ENCODE peak calls at places on chromosomes 2 and 18, in six cellular contexts. V, D, Z, H, A and R are unnamed samples.
A peak's percentile ranks its signal among the peaks of the same experiment; 100 is the strongest.

GRCh38 chr18:23722646-23723045 is 33.4 kb downstream of the LAMA3 start:
- DNase-seq in V (no peak), A (no peak), H (no peak), D (peak; percentile 31), Z (no peak), R (no peak)

GRCh38 chr2:222609391-222609790 is 46.5 kb downstream of the FARSB start:
- DNase-seq in V (peak; percentile 23), D (peak; percentile 3), A (no peak), H (no peak), Z (no peak), R (no peak)

GRCh38 chr2:109242654-109243331 is 113.8 kb downstream of the SH3RF3 start:
- DNase-seq in A (no peak), H (no peak), V (peak; percentile 93), Z (no peak), D (peak; percentile 94), R (no peak)

GRCh38 chr18:5895886-5896740 is 791 bp upstream of the TMEM200C start:
- DNase-seq in V (peak; percentile 76), A (peak; percentile 78), H (peak; percentile 69), Z (no peak), D (peak; percentile 74), R (peak; percentile 16)

GRCh38 chr2:101473911-101474751 is 781 bp downstream of the RFX8 start:
- DNase-seq in Z (peak; percentile 27), A (peak; percentile 87), V (peak; percentile 66), D (peak; percentile 45), H (peak; percentile 53), R (peak; percentile 71)

GRCh38 chr2:16671760-16672159 is 6.1 kb upstream of the CYRIA start:
- DNase-seq in V (peak; percentile 33), D (peak; percentile 27), H (no peak), A (no peak), Z (peak; percentile 36), R (no peak)

GRCh38 chr2:150188177-150188576 is 299.3 kb downstream of the RND3 start:
- DNase-seq in Z (no peak), A (no peak), H (no peak), V (peak; percentile 40), D (no peak), R (no peak)

GRCh38 chr2:46471-47345 is at the start of gene FAM110C:
- DNase-seq in A (peak; percentile 93), V (peak; percentile 16), D (no peak), H (peak; percentile 80), Z (peak; percentile 88), R (peak; percentile 26)

GRCh38 chr2:30481323-30481800 is 34.3 kb downstream of the LCLAT1 start:
- DNase-seq in A (no peak), D (no peak), Z (no peak), H (no peak), V (peak; percentile 48), R (no peak)

GRCh38 chr2:4670331-4670730 is 967.0 kb downstream of the DCDC2C start:
- DNase-seq in A (no peak), H (no peak), D (no peak), V (no peak), Z (no peak), R (no peak)

GRCh38 chr18:13436596-13436995 is 218.0 kb downstream of the LDLRAD4 start:
- DNase-seq in D (no peak), H (no peak), Z (no peak), V (no peak), A (no peak), R (no peak)

GRCh38 chr2:236286866-236287545 is 22.8 kb upstream of the ASB18 start:
- DNase-seq in A (no peak), D (no peak), V (peak; percentile 39), H (no peak), Z (no peak), R (no peak)

GRCh38 chr2:146532748-146533147 is 1312.1 kb upstream of the ACVR2A start:
- DNase-seq in H (no peak), Z (no peak), A (no peak), V (no peak), D (no peak), R (no peak)

GRCh38 chr2:45184606-45185005 is 175.4 kb upstream of the SIX2 start:
- DNase-seq in A (no peak), D (peak; percentile 61), V (peak; percentile 87), H (no peak), Z (no peak), R (no peak)

GRCh38 chr2:206296128-206296527 is 21.7 kb downstream of the ZDBF2 start:
- DNase-seq in Z (no peak), D (peak; percentile 17), V (peak; percentile 65), H (no peak), A (no peak), R (no peak)

GRCh38 chr2:109333414-109334194 is 204.6 kb downstream of the SH3RF3 start:
- DNase-seq in H (no peak), Z (no peak), A (no peak), V (no peak), D (peak; percentile 47), R (no peak)

GRCh38 chr18:22567794-22568193 is 150.1 kb upstream of the CTAGE1 start:
- DNase-seq in Z (no peak), D (no peak), V (no peak), H (no peak), A (no peak), R (no peak)

GRCh38 chr2:191638079-191638801 is 39.7 kb upstream of the NABP1 start:
- DNase-seq in Z (no peak), H (peak; percentile 33), V (peak; percentile 24), A (no peak), D (no peak), R (no peak)
- H3K4me3 ChIP-seq in Z (no peak overlapping the region), H (no peak overlapping the region), V (no peak overlapping the region), A (no peak overlapping the region), D (no peak overlapping the region), R (no peak overlapping the region)

GRCh38 chr2:233513953-233514655 is 52.5 kb downstream of the USP40 start:
- DNase-seq in D (no peak), Z (peak; percentile 62), A (no peak), H (peak; percentile 32), V (no peak), R (no peak)
- H3K4me1 ChIP-seq in D (no peaks in the 10 kb centered on the region), Z (no peaks in the 10 kb centered on the region), A (no peaks in the 10 kb centered on the region), H (no peaks in the 10 kb centered on the region), V (no peaks in the 10 kb centered on the region), R (peaks cover 4% of the 10 kb centered on the region)

GRCh38 chr2:23532311-23533013 is 147.5 kb downstream of the KLHL29 start:
- DNase-seq in A (no peak), H (peak; percentile 47), V (no peak), Z (no peak), D (no peak), R (no peak)
- H3K4me3 ChIP-seq in A (no peak overlapping the region), H (no peak overlapping the region), V (no peak overlapping the region), Z (peak overlapping the region; percentile 2), D (no peak overlapping the region), R (no peak overlapping the region)

GRCh38 chr2:28613181-28613580 is 117.3 kb downstream of the PLB1 start:
- DNase-seq in A (no peak), H (no peak), V (no peak), D (no peak), Z (no peak), R (no peak)

GRCh38 chr2:28615691-28616090 is 119.8 kb downstream of the PLB1 start:
- DNase-seq in Z (no peak), V (no peak), D (no peak), H (no peak), A (no peak), R (no peak)

GRCh38 chr2:28616618-28617017 is 120.8 kb downstream of the PLB1 start:
- DNase-seq in V (no peak), D (peak; percentile 53), A (no peak), H (no peak), Z (no peak), R (no peak)

GRCh38 chr2:28612131-28612812 is 116.4 kb downstream of the PLB1 start:
- DNase-seq in D (no peak), A (peak; percentile 74), V (no peak), Z (no peak), H (no peak), R (no peak)

DNA sequence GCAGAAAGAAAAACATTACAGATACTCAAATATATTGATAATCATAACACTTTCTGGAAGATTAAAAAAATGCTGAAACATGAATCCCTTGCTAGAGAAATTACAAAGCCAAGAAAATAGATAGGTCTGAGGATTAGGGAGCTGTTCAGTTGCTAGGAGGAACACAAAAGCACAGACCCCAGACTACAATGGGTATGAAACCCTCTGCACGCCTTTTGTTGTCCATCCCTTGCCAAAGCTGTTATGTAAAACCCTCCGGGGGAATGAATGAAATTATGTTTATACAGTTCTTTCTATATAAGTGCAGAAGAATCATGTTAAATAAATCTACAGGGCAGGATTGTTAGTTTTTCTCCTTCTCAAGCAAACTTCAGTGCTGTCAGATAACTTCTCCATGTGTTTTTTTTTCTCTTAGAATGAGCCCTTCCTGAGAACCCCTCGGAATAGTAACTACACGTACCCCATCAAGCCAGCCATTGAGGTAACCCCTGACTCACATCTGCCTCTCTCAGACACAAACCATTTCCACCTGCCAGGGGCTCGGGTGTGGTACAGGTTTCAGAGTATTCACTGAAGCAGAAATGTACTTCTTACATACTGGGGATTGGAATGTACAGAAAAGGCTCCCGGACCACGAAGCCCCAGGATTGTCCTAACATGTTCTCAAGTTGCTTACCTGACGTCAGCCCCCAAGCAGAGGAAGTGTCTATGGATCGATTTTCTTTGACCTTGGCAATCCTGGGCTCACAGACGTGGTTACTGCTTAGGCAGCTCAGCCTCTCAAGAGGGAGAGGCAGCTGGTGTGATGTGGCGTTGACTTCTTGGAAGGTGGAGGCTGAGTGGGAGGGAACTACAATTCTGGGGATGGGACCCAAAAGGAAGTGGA is 118.0 kb downstream of the PLB1 start:
- DNase-seq in Z (no peak), V (peak; percentile 95), A (peak; percentile 30), H (peak; percentile 67), D (peak; percentile 92), R (no peak)
- H3K4me1 ChIP-seq in Z (peaks cover 53% of the 10 kb centered on the region), V (no peaks in the 10 kb centered on the region), A (no peaks in the 10 kb centered on the region), H (peaks cover 29% of the 10 kb centered on the region), D (peaks cover 13% of the 10 kb centered on the region), R (no peaks in the 10 kb centered on the region)

DNA sequence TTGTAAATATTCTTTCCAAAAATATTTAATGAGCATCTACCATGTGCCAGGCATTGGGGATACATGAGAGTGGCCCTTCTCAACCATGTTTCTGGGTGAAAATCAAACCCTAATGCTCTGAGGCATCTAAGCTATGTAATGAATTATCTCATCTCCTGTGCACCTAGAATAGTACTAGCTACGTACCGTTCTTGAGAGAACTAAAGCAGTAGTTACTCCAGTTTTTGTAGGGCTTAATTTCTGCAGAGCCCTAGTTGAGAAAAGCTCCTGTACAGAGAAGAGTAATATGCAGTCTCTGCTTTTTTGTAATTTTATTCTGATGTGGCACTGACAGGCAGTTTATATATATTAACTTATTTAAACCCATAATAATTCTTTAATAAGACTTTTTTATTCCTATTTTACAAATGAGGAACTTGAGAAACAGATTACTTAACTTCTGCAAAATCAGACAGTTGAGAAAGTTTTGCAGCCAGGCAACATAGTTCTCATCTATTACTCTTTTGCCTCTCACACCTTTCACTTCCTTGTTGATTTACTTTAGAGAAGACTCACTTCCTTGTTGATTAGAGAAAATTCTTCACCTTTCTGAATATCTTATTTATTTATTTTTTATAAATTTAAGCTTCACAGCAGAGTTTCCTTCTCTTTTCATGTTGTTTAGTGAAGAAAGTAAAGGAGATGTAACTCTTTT is 3.1 kb downstream of the SPOPL start:
- DNase-seq in A (no peak), D (no peak), H (no peak), Z (no peak), V (no peak), R (no peak)
- H3K4me3 ChIP-seq in A (peak overlapping the region; percentile 29), D (no peak overlapping the region), H (no peak overlapping the region), Z (no peak overlapping the region), V (no peak overlapping the region), R (peak overlapping the region; percentile 79)

DNA sequence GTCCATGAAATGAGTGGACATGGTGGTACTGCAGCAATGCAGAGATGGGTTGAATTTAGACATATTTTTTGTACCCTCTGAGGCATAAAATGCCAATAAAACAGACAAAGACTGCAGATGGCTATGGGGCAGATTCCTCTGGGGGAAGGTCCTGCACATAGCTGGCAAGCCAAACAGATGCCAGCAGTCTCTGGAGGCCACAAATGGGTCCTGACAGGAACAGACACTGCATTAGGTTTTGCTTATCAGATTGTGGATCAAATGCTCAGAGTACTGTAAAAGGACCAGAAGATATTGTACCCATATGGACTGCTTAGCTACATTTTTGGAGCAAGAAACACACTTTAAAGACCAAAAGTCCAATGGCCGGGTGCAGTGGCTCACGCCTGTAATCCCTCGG is 40.9 kb upstream of the ORC2 start:
- DNase-seq in H (no peak), A (no peak), D (no peak), Z (no peak), V (no peak), R (no peak)
- H3K4me1 ChIP-seq in H (no peaks in the 10 kb centered on the region), A (no peaks in the 10 kb centered on the region), D (no peaks in the 10 kb centered on the region), Z (peaks cover 8% of the 10 kb centered on the region), V (no peaks in the 10 kb centered on the region), R (no peaks in the 10 kb centered on the region)